ENCODE peak calls at places on chromosomes 5 and 9, in eight cellular contexts. K is sigmoid colon, Y is Peyer's patch, C is K562, T is uterus, U is stomach, W is HCT116, B is heart left ventricle. M is an unnamed sample.

GRCh38 chr9:94818196-94818541 is 91.7 kb downstream of the AOPEP start:
- DNase-seq in W (no peak), C (no peak), T (no peak), Y (no peak), K (no peak), U (no peak), B (no peak), M (no peak)

GRCh38 chr9:17614246-17614645 is 35.4 kb downstream of the SH3GL2 start:
- DNase-seq in W (no peak), B (no peak), Y (no peak), C (no peak), T (no peak), U (no peak), K (no peak), M (no peak)

GRCh38 chr5:102911973-102912372 is 156.9 kb downstream of the PAM start:
- DNase-seq in K (no peak), U (no peak), W (peak), B (no peak), T (no peak), C (no peak), Y (no peak), M (no peak)

GRCh38 chr9:127991017-127991756 is 10.4 kb upstream of the EEIG1 start:
- DNase-seq in W (no peak), T (no peak), B (no peak), U (peak), Y (peak), K (no peak), C (no peak), M (no peak)

GRCh38 chr5:148290271-148291195 is 21.7 kb upstream of the SPINK7 start:
- DNase-seq in B (no peak), U (no peak), C (no peak), K (no peak), T (no peak), Y (no peak), W (peak), M (peak)

GRCh38 chr9:79610019-79610760 is 38.4 kb downstream of the TLE4 start:
- DNase-seq in B (no peak), K (no peak), T (no peak), Y (no peak), U (no peak), W (no peak), C (no peak), M (no peak)

GRCh38 chr5:35677878-35678277 is 60.2 kb downstream of the SPEF2 start:
- DNase-seq in W (no peak), Y (no peak), T (no peak), C (no peak), K (no peak), U (no peak), B (no peak), M (no peak)

GRCh38 chr9:94931725-94932124 is 205.2 kb downstream of the AOPEP start:
- DNase-seq in K (no peak), T (no peak), B (no peak), C (no peak), W (no peak), U (no peak), Y (no peak), M (no peak)

GRCh38 chr9:119284118-119284517 is 85.1 kb downstream of the BRINP1 start:
- DNase-seq in B (no peak), Y (no peak), U (no peak), W (no peak), T (no peak), C (no peak), K (no peak), M (no peak)

GRCh38 chr5:73422164-73422563 is 26.4 kb downstream of the FOXD1 start:
- DNase-seq in K (no peak), W (no peak), C (no peak), Y (no peak), B (no peak), U (no peak), T (no peak), M (no peak)

GRCh38 chr9:5846501-5846921 is 13.6 kb upstream of the ERMP1 start:
- DNase-seq in K (no peak), C (no peak), B (no peak), W (no peak), U (no peak), T (no peak), Y (no peak), M (no peak)

GRCh38 chr5:67897431-67897830 is 318.1 kb upstream of the PIK3R1 start:
- DNase-seq in T (no peak), C (no peak), W (no peak), K (no peak), B (no peak), Y (no peak), U (no peak), M (no peak)

GRCh38 chr5:5089895-5090649 is 50.1 kb upstream of the ADAMTS16 start:
- DNase-seq in T (no peak), Y (no peak), U (no peak), W (no peak), C (no peak), K (no peak), B (no peak), M (no peak)

GRCh38 chr5:60334281-60334713 is 365.7 kb downstream of the DEPDC1B start:
- DNase-seq in W (no peak), T (no peak), U (no peak), C (no peak), K (no peak), B (no peak), Y (no peak), M (no peak)

GRCh38 chr5:153352685-153353219 is 137.7 kb upstream of the GRIA1 start:
- DNase-seq in T (no peak), B (no peak), Y (no peak), C (no peak), K (no peak), U (no peak), W (no peak), M (no peak)

GRCh38 chr5:24188196-24188595 is 456.6 kb downstream of the CDH10 start:
- DNase-seq in C (no peak), W (no peak), Y (no peak), B (no peak), U (no peak), T (no peak), K (no peak), M (no peak)

GRCh38 chr5:133889271-133889905 is 79.0 kb downstream of the C5orf15 start:
- DNase-seq in T (no peak), U (no peak), K (peak), C (no peak), B (no peak), W (no peak), Y (no peak), M (no peak)

GRCh38 chr9:99299214-99300102 is 77.4 kb downstream of the SEC61B start:
- DNase-seq in W (no peak), C (no peak), K (no peak), B (no peak), Y (no peak), U (no peak), T (no peak), M (no peak)

GRCh38 chr9:110638381-110638954 is 30.1 kb upstream of the MUSK start:
- DNase-seq in T (no peak), U (no peak), C (no peak), Y (no peak), W (no peak), B (no peak), K (no peak), M (no peak)

GRCh38 chr5:1227669-1228068 is 2.5 kb downstream of the SLC6A18 start:
- DNase-seq in K (no peak), B (no peak), W (no peak), C (no peak), T (no peak), U (no peak), Y (no peak), M (no peak)

GRCh38 chr5:64746446-64746845 is 22.0 kb downstream of the SREK1IP1 start:
- DNase-seq in C (no peak), B (no peak), K (no peak), W (no peak), T (no peak), U (no peak), Y (no peak), M (no peak)

GRCh38 chr9:88690628-88691027 is 155.7 kb downstream of the NXNL2 start:
- DNase-seq in Y (no peak), C (no peak), K (no peak), T (no peak), U (no peak), W (no peak), B (no peak), M (no peak)

GRCh38 chr5:81525690-81526089 is 131.8 kb upstream of the ACOT12 start:
- DNase-seq in U (no peak), C (no peak), T (no peak), K (no peak), B (no peak), Y (no peak), W (no peak), M (no peak)

GRCh38 chr9:87497604-87498045 is at the start of gene DAPK1:
- DNase-seq in U (peak), Y (peak), T (peak), C (peak), K (peak), W (peak), B (peak), M (peak)

GRCh38 chr9:76818271-76818670 is 54.0 kb downstream of the PCA3 start:
- DNase-seq in W (peak), B (no peak), U (peak), C (peak), Y (peak), K (peak), T (peak), M (no peak)

GRCh38 chr5:177315411-177315810 is 3.7 kb upstream of the MXD3 start:
- DNase-seq in B (peak), Y (no peak), T (no peak), K (no peak), C (no peak), W (no peak), U (no peak), M (no peak)

GRCh38 chr9:135565141-135565628 is 3.6 kb downstream of the PAEP start:
- DNase-seq in B (no peak), W (no peak), U (peak), T (no peak), K (no peak), Y (peak), C (peak), M (no peak)

GRCh38 chr5:166786889-166787288 is 1504.6 kb upstream of the WWC1 start:
- DNase-seq in K (no peak), C (no peak), U (no peak), T (no peak), B (no peak), W (no peak), Y (no peak), M (no peak)
- TF ChIP-seq POLR2A in K (no peak), C (no peak), U (no peak), T (no peak), B (no peak), W (no peak), Y (no peak), M (no peak)

GRCh38 chr9:129812385-129812784 is 9.4 kb downstream of the TOR1B start:
- DNase-seq in B (peak), T (no peak), U (no peak), K (no peak), C (no peak), Y (no peak), W (no peak), M (no peak)
- TF ChIP-seq POLR2A in B (no peak), T (no peak), U (no peak), K (no peak), C (peak), Y (no peak), W (no peak), M (peak)

GRCh38 chr9:133356391-133357091 is at the start of the genes SURF1 and SURF2:
- DNase-seq in C (peak), T (peak), B (peak), U (peak), Y (peak), W (no peak), K (peak), M (peak)
- TF ChIP-seq POLR2A in C (peak), T (peak), B (peak), U (no peak), Y (peak), W (peak), K (no peak), M (no peak)

GRCh38 chr9:136858452-136858843 is 6.3 kb downstream of the MAMDC4 start:
- DNase-seq in W (no peak), C (no peak), K (peak), B (peak), T (no peak), Y (peak), U (no peak), M (no peak)

GRCh38 chr9:136857606-136858412 is 5.7 kb downstream of the MAMDC4 start:
- DNase-seq in Y (peak), B (peak), C (no peak), T (no peak), W (no peak), U (peak), K (peak), M (no peak)

GRCh38 chr9:136859821-136860269 is 6.3 kb downstream of the EDF1 start:
- DNase-seq in U (no peak), K (peak), B (no peak), Y (peak), T (no peak), W (no peak), C (no peak), M (no peak)

GRCh38 chr9:136860529-136860928 is 5.6 kb downstream of the EDF1 start:
- DNase-seq in K (no peak), W (no peak), C (no peak), Y (peak), B (no peak), T (no peak), U (no peak), M (no peak)

GRCh38 chr9:136858844-136859757 is 7.0 kb downstream of the MAMDC4 start:
- DNase-seq in U (peak), W (no peak), B (peak), K (peak), T (peak), C (no peak), Y (peak), M (peak)
- TF ChIP-seq POLR2A in U (no peak), W (no peak), B (no peak), K (no peak), T (no peak), C (no peak), Y (no peak), M (no peak)

DNA sequence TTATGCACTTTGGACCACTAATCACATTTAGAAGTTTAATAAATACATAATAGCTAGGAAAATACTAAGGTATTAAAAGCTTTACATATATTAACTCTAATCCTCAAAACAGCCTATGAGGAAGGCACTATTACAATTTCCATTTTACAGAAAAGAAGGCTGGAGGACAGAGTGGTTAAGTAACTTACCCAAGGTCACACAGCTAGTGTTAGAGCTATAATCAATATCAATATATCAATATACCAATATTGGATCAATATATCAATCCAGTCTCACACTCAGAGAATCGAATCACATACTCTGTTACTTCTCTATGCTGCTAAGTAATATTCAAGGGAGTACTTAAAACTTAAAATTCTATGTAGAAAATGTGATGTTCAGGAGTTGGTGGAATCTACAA is 45.2 kb downstream of the MEF2C start:
- DNase-seq in W (no peak), U (no peak), Y (no peak), T (no peak), C (no peak), B (no peak), K (no peak), M (no peak)
- TF ChIP-seq POLR2A in W (no peak), U (no peak), Y (no peak), T (no peak), C (no peak), B (no peak), K (no peak), M (no peak)

GRCh38 chr9:34328983-34329832 is at the start of the genes KIF24 and NUDT2:
- DNase-seq in K (peak), C (peak), B (peak), U (peak), T (peak), Y (peak), W (peak), M (peak)
- TF ChIP-seq POLR2A in K (peak), C (peak), B (no peak), U (no peak), T (peak), Y (peak), W (peak), M (peak)

M was measured in erythroblast.